ENCODE peak calls at places on chromosomes 12 and 14, in seven cellular contexts. D, T, W, R, O, K and X are unnamed samples.

GRCh38 chr12:12007001-12007712 is 63.6 kb upstream of the BCL2L14 start:
- DNase-seq in D (peak; percentile 7), T (no peak), W (no peak), R (peak; percentile 51), O (no peak), K (no peak), X (no peak)

GRCh38 chr14:62616668-62617067 is 428.6 kb downstream of the KCNH5 start:
- DNase-seq in D (no peak), T (no peak), W (no peak), R (peak; percentile 17), O (no peak), K (no peak), X (no peak)

GRCh38 chr14:94113490-94113889 is 3.0 kb downstream of the IFI27 start:
- DNase-seq in D (no peak), T (no peak), W (peak; percentile 39), R (peak; percentile 28), O (no peak), K (no peak), X (no peak)

GRCh38 chr12:15320881-15321280 is 1.4 kb upstream of the PTPRO start:
- DNase-seq in D (no peak), T (no peak), W (no peak), R (no peak), O (no peak), K (no peak), X (no peak)

GRCh38 chr14:68651652-68652432 is 141.0 kb downstream of the ZFP36L1 start:
- DNase-seq in D (peak; percentile 88), T (no peak), W (no peak), R (no peak), O (no peak), K (peak; percentile 81), X (no peak)

GRCh38 chr12:546920-547845 is 87.4 kb downstream of the B4GALNT3 start:
- DNase-seq in D (peak; percentile 43), T (peak; percentile 77), W (no peak), R (peak; percentile 64), O (peak; percentile 96), K (peak; percentile 33), X (peak; percentile 19)

GRCh38 chr14:106665814-106666213 is 1139.4 kb downstream of the TMEM121 start:
- DNase-seq in D (no peak), T (no peak), W (no peak), R (no peak), O (no peak), K (no peak), X (no peak)

GRCh38 chr12:16165506-16165905 is 112.0 kb downstream of the SLC15A5 start:
- DNase-seq in D (peak; percentile 63), T (no peak), W (no peak), R (peak; percentile 75), O (no peak), K (peak; percentile 15), X (no peak)

GRCh38 chr14:31166271-31166561 is 41.4 kb downstream of the HECTD1 start:
- DNase-seq in D (no peak), T (no peak), W (no peak), R (peak; percentile 6), O (no peak), K (no peak), X (no peak)

DNA sequence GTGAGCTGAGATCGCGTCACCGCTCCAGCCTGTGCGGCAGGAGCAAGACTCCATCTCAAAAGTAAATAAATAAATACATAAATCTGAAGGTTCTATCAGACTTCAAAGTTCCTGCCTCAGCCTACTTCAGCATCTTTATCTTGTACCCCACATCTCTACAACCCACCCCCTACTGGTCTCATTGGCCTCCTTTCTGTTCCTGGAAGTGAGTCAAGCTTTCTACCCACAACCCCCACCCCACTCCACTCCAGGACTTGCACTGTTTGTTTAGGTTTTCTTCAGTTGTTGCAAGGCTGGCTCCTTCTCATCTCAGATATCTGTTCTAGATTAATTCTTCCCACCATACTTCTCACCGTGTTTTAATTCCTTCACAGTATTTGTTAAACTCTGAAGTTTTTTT is 714 bp upstream of the PSMC6 start:
- DNase-seq in D (peak; percentile 14), T (no peak), W (no peak), R (peak; percentile 25), O (no peak), K (no peak), X (no peak)
- H3K27ac ChIP-seq in D (no peak overlapping the region), T (peak overlapping the region; percentile 87), W (peak overlapping the region; percentile 78), R (peak overlapping the region; percentile 92), O (peak overlapping the region; percentile 92), K (peak overlapping the region; percentile 87), X (peak overlapping the region; percentile 83)

GRCh38 chr12:131001493-131001892 is 47.8 kb downstream of the ADGRD1 start:
- DNase-seq in D (no peak), T (peak; percentile 45), W (no peak), R (no peak), O (no peak), K (no peak), X (no peak)
- H3K27ac ChIP-seq in D (no peak overlapping the region), T (peak overlapping the region; percentile 65), W (no peak overlapping the region), R (peak overlapping the region; percentile 88), O (peak overlapping the region; percentile 33), K (no peak overlapping the region), X (no peak overlapping the region)

DNA sequence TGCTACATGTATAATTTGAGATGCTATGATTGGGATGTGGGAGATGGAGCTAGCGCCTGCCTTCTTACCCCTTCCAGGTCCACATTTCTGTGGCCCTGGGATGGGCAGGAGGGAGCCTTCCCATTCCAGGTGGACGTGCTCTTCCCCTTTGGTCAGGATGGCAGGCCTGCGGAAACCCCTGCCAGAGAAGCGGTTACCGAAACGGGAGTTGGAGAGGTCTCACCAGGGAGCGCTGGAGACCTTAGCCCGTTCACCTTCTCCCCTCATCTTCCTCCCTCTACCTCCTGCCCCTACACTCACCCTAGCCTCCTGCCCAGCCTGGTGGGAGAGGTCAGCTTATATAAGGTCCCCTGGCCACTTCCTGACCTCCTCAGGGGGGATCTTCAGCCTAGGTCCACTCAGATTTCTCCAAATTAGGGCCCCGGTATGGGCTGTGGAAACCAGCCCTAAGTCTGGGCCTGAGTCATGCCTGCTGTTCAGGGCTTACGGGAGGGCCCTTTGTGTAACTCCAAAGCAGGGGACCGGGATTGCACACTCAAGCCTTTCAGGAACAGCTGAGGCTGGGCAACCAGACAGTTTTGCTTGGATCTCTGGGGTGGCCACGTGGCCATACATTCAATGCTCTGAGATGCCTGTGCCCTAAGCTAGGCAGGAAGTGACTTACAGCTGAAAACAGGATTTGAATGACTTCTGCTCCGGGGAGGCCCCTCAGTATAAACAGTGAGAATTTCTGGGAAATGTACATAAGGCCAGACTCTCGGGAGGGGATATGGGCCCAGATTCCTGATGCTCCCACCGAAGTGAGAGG is 10.2 kb upstream of the MEG3 start:
- DNase-seq in D (peak; percentile 84), T (no peak), W (no peak), R (peak; percentile 79), O (no peak), K (no peak), X (no peak)
- H3K27ac ChIP-seq in D (no peak overlapping the region), T (no peak overlapping the region), W (no peak overlapping the region), R (no peak overlapping the region), O (no peak overlapping the region), K (no peak overlapping the region), X (no peak overlapping the region)

GRCh38 chr14:38127356-38127755 is 80.3 kb upstream of the SSTR1 start:
- DNase-seq in D (no peak), T (no peak), W (no peak), R (no peak), O (no peak), K (no peak), X (no peak)
- H3K27ac ChIP-seq in D (no peak overlapping the region), T (no peak overlapping the region), W (no peak overlapping the region), R (no peak overlapping the region), O (no peak overlapping the region), K (no peak overlapping the region), X (no peak overlapping the region)